ENCODE peak calls at places on chromosomes 12 and 14, in eight cellular contexts. C is adrenal gland, H is ascending aorta, G is mammary epithelial cell, Y is body of pancreas, M is testis, O is IMR-90, W is GM23338. Q is an unnamed sample.

GRCh38 chr12:39846971-39847661 is 227.5 kb upstream of the ABCD2 start:
- DNase-seq in C (no peak), H (no peak), G (no peak), Y (no peak), M (no peak), O (peak; percentile 42), W (peak; percentile 22), Q (no peak)

GRCh38 chr12:130141901-130142683 is 20.2 kb upstream of the FZD10 start:
- DNase-seq in C (no peak), H (no peak), G (no peak), Y (no peak), M (no peak), O (no peak), W (no peak), Q (no peak)

GRCh38 chr12:67424784-67425183 is 155.6 kb downstream of the CAND1 start:
- DNase-seq in C (no peak), H (no peak), G (no peak), Y (no peak), M (no peak), O (no peak), W (no peak), Q (peak; percentile 52)

GRCh38 chr12:6842075-6842474 is 1.4 kb downstream of the GNB3 start:
- DNase-seq in C (no peak), H (no peak), G (no peak), Y (no peak), M (no peak), O (no peak), W (no peak), Q (no peak)

GRCh38 chr14:92121207-92121669 is 268 bp downstream of the NDUFB1 start:
- DNase-seq in C (peak; percentile 54), H (no peak), G (no peak), Y (peak; percentile 43), M (peak; percentile 66), O (peak; percentile 43), W (peak; percentile 56), Q (peak; percentile 54)

GRCh38 chr12:5827591-5827990 is 117.5 kb downstream of the ANO2 start:
- DNase-seq in C (no peak), H (no peak), G (no peak), Y (no peak), M (no peak), O (no peak), W (peak; percentile 61), Q (no peak)

GRCh38 chr12:115756271-115756670 is 521.2 kb downstream of the MED13L start:
- DNase-seq in C (no peak), H (no peak), G (no peak), Y (no peak), M (no peak), O (no peak), W (no peak), Q (no peak)

GRCh38 chr12:66036317-66036716 is 94.2 kb downstream of the LLPH start:
- DNase-seq in C (peak; percentile 88), H (peak; percentile 14), G (peak; percentile 94), Y (peak; percentile 56), M (no peak), O (peak; percentile 92), W (no peak), Q (no peak)

GRCh38 chr12:70733385-70733784 is 96.2 kb upstream of the PTPRB start:
- DNase-seq in C (peak; percentile 22), H (no peak), G (peak; percentile 60), Y (peak; percentile 27), M (peak; percentile 28), O (peak; percentile 67), W (peak; percentile 83), Q (no peak)

GRCh38 chr12:120688527-120689071 is 1.6 kb downstream of the MLEC start:
- DNase-seq in C (no peak), H (no peak), G (no peak), Y (peak; percentile 24), M (peak; percentile 49), O (no peak), W (no peak), Q (peak; percentile 71)

GRCh38 chr12:4119157-4119761 is 154.3 kb upstream of the CCND2 start:
- DNase-seq in C (no peak), H (no peak), G (no peak), Y (no peak), M (no peak), O (no peak), W (no peak), Q (no peak)

GRCh38 chr12:4794503-4794902 is 74.3 kb downstream of the GALNT8 start:
- DNase-seq in C (no peak), H (no peak), G (no peak), Y (no peak), M (no peak), O (no peak), W (no peak), Q (no peak)

GRCh38 chr12:66269757-66270383 is 32.4 kb upstream of the HELB start:
- DNase-seq in C (peak; percentile 18), H (no peak), G (peak; percentile 48), Y (peak; percentile 10), M (peak; percentile 30), O (peak; percentile 62), W (peak; percentile 89), Q (peak; percentile 21)

GRCh38 chr14:92352158-92352985 is 29.4 kb downstream of the SLC24A4 start:
- DNase-seq in C (no peak), H (no peak), G (peak; percentile 4), Y (no peak), M (peak; percentile 72), O (no peak), W (peak; percentile 69), Q (peak; percentile 22)

DNA sequence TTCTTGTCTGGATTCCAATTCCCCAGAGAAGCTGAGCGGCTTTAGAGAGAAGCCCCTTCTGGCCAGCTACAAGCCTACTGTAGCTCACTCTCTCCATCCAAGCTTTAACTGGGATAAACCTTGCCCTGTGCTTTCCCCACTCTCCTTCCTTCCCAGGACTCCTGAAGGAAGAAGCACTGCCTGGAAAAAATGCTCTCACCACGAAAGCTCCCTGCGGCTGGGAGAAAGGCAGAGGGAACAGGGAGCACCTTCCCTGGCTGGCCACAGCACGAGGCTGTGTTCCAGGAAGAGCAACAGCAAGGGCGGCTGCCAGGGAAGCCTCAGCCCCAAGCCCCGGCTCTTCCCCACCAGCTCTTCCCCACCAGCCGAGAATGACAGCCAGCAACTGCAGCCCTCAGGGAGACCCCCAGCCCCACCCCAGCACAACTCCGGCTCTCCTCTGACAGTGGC is 40.8 kb upstream of the PNMA1 start:
- DNase-seq in C (peak; percentile 28), H (no peak), G (no peak), Y (no peak), M (peak; percentile 70), O (peak; percentile 54), W (peak; percentile 17), Q (peak; percentile 70)
- H3K4me3 ChIP-seq in C (no peak overlapping the region), H (peak overlapping the region; percentile 4), G (no peak overlapping the region), Y (no peak overlapping the region), M (no peak overlapping the region), O (no peak overlapping the region), W (no peak overlapping the region), Q (no peak overlapping the region)

GRCh38 chr12:89160716-89161123 is 191.6 kb downstream of the DUSP6 start:
- DNase-seq in C (peak; percentile 76), H (no peak), G (peak; percentile 93), Y (peak; percentile 57), M (no peak), O (peak; percentile 88), W (no peak), Q (peak; percentile 46)

GRCh38 chr12:89156862-89157262 is 195.4 kb downstream of the DUSP6 start:
- DNase-seq in C (no peak), H (no peak), G (peak; percentile 32), Y (no peak), M (no peak), O (peak; percentile 67), W (no peak), Q (no peak)

GRCh38 chr12:89156324-89156723 is 196.0 kb downstream of the DUSP6 start:
- DNase-seq in C (no peak), H (no peak), G (peak; percentile 48), Y (no peak), M (no peak), O (no peak), W (no peak), Q (no peak)

GRCh38 chr12:89154743-89155530 is 197.4 kb downstream of the DUSP6 start:
- DNase-seq in C (no peak), H (no peak), G (no peak), Y (no peak), M (no peak), O (peak; percentile 8), W (no peak), Q (peak; percentile 19)

GRCh38 chr12:89157413-89157812 is 194.9 kb downstream of the DUSP6 start:
- DNase-seq in C (no peak), H (no peak), G (no peak), Y (no peak), M (no peak), O (no peak), W (no peak), Q (no peak)
- H3K4me1 ChIP-seq in C (peaks cover 10% of the 10 kb centered on the region), H (no peaks in the 10 kb centered on the region), G (peaks cover 49% of the 10 kb centered on the region), Y (no peaks in the 10 kb centered on the region), M (no peaks in the 10 kb centered on the region), O (peaks cover 5% of the 10 kb centered on the region), W (no peaks in the 10 kb centered on the region), Q (peaks cover 9% of the 10 kb centered on the region)

DNA sequence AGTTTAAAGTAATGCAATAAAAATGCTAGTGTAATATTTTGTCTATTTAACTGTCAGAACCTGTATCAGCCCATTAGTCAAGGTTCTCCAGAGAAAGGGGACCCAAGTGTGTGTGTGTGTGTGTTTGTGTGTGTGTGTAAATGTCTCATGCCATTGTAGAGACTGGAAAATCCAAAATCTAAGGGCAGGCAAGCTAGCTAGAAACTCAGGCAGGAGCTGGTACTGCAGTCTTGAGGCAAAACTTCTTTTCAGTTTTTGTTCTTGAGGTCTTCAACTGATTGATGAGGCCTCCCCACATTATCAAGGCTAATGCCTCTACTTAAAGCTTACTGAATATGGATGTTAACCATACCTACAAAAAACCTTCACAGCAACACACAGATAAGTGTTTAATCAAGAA is 126.7 kb downstream of the PRKD1 start:
- DNase-seq in C (no peak), H (no peak), G (no peak), Y (no peak), M (no peak), O (no peak), W (peak; percentile 53), Q (no peak)
- TF ChIP-seq CTCF in C (no peak), H (no peak), G (no peak), Y (no peak), M (no peak), O (no peak), W (peak; percentile 40), Q (no peak)

GRCh38 chr12:92438641-92439396 is 264.0 kb upstream of the PLEKHG7 start:
- DNase-seq in C (no peak), H (no peak), G (no peak), Y (no peak), M (no peak), O (no peak), W (no peak), Q (no peak)

GRCh38 chr12:92437452-92437851 is 265.3 kb upstream of the PLEKHG7 start:
- DNase-seq in C (no peak), H (no peak), G (no peak), Y (no peak), M (no peak), O (no peak), W (no peak), Q (no peak)

GRCh38 chr12:92440072-92440471 is 262.7 kb upstream of the PLEKHG7 start:
- DNase-seq in C (no peak), H (no peak), G (no peak), Y (no peak), M (no peak), O (no peak), W (no peak), Q (no peak)

GRCh38 chr12:92436847-92437246 is 265.9 kb upstream of the PLEKHG7 start:
- DNase-seq in C (no peak), H (no peak), G (no peak), Y (no peak), M (no peak), O (no peak), W (no peak), Q (no peak)

GRCh38 chr12:92439397-92439779 is 263.4 kb upstream of the PLEKHG7 start:
- DNase-seq in C (peak; percentile 74), H (no peak), G (peak; percentile 90), Y (no peak), M (no peak), O (peak; percentile 31), W (no peak), Q (no peak)
- H3K4me3 ChIP-seq in C (no peak overlapping the region), H (no peak overlapping the region), G (no peak overlapping the region), Y (no peak overlapping the region), M (no peak overlapping the region), O (no peak overlapping the region), W (no peak overlapping the region), Q (no peak overlapping the region)

Q was measured in mucosa of descending colon.